ENCODE peak calls at places on chromosome 5, in six cellular contexts. D is A673; I is A549; U is CD4-positive, CD25-positive, alpha-beta regulatory T cell; E is OCI-LY7; F is fibroblast of lung. C is an unnamed sample.

GRCh38 chr5:71912021-71912420 is 192.9 kb downstream of the CARTPT start:
- DNase-seq in I (no peak), U (no peak), E (no peak), D (no peak), F (no peak), C (no peak)

GRCh38 chr5:143135832-143136551 is 267.5 kb downstream of the NR3C1 start:
- DNase-seq in E (no peak), U (no peak), I (no peak), D (no peak), F (peak; percentile 59), C (no peak)

GRCh38 chr5:1819458-1819857 is 18.3 kb downstream of the NDUFS6 start:
- DNase-seq in U (no peak), F (no peak), I (no peak), D (no peak), E (no peak), C (peak; percentile 56)

GRCh38 chr5:64158827-64159226 is 6.8 kb upstream of the RNF180 start:
- DNase-seq in E (no peak), U (no peak), I (no peak), D (no peak), F (peak; percentile 0), C (no peak)

GRCh38 chr5:122954719-122955118 is 81.8 kb downstream of the PPIC start:
- DNase-seq in I (no peak), D (no peak), F (no peak), U (no peak), E (no peak), C (no peak)

GRCh38 chr5:168471785-168472184 is 14.5 kb upstream of the RARS1 start:
- DNase-seq in U (no peak), D (no peak), E (no peak), I (no peak), F (peak; percentile 61), C (no peak)

GRCh38 chr5:149605998-149606721 is 24.9 kb downstream of the ARHGEF37 start:
- DNase-seq in I (peak; percentile 95), F (peak; percentile 89), U (peak; percentile 26), E (peak; percentile 81), D (no peak), C (peak; percentile 97)

GRCh38 chr5:10759111-10759510 is 1.9 kb downstream of the DAP start:
- DNase-seq in F (no peak), D (no peak), I (no peak), E (no peak), U (no peak), C (no peak)

GRCh38 chr5:77863181-77863580 is 87.0 kb upstream of the TBCA start:
- DNase-seq in E (no peak), F (no peak), I (no peak), U (no peak), D (no peak), C (no peak)

GRCh38 chr5:175854231-175855040 is 16.9 kb upstream of the CPLX2 start:
- DNase-seq in E (no peak), U (no peak), F (no peak), D (no peak), I (peak; percentile 88), C (no peak)

GRCh38 chr5:98414938-98415337 is 358.5 kb upstream of the RGMB start:
- DNase-seq in F (peak; percentile 98), U (no peak), E (no peak), I (no peak), D (no peak), C (no peak)

GRCh38 chr5:88952344-88952743 is 69.4 kb upstream of the MEF2C start:
- DNase-seq in I (no peak), U (no peak), F (peak; percentile 21), D (peak; percentile 4), E (peak; percentile 4), C (peak; percentile 72)

GRCh38 chr5:180718810-180719453 is 20.9 kb downstream of the OR2Y1 start:
- DNase-seq in F (peak; percentile 20), U (peak; percentile 82), I (peak; percentile 28), D (peak; percentile 46), E (peak; percentile 44), C (peak; percentile 66)

GRCh38 chr5:157918811-157919742 is 60.1 kb upstream of the CLINT1 start:
- DNase-seq in U (peak; percentile 79), D (peak; percentile 15), I (no peak), F (peak; percentile 14), E (peak; percentile 62), C (no peak)
- H3K4me1 ChIP-seq in U (peaks cover 24% of the 10 kb centered on the region), D (peaks cover 41% of the 10 kb centered on the region), I (peaks cover 8% of the 10 kb centered on the region), F (no peaks in the 10 kb centered on the region), E (peaks cover 61% of the 10 kb centered on the region), C (no peaks in the 10 kb centered on the region)

GRCh38 chr5:14440598-14441401 is 140.8 kb upstream of the OTULINL start:
- DNase-seq in I (no peak), D (peak; percentile 86), E (no peak), U (no peak), F (peak; percentile 96), C (no peak)

GRCh38 chr5:14444988-14445387 is 136.6 kb upstream of the OTULINL start:
- DNase-seq in I (no peak), F (peak; percentile 59), D (no peak), U (no peak), E (no peak), C (no peak)

GRCh38 chr5:14445581-14446290 is 135.9 kb upstream of the OTULINL start:
- DNase-seq in E (no peak), I (no peak), D (peak; percentile 73), U (no peak), F (peak; percentile 82), C (no peak)

GRCh38 chr5:14443665-14444064 is 137.9 kb upstream of the OTULINL start:
- DNase-seq in E (no peak), U (no peak), D (no peak), F (no peak), I (no peak), C (no peak)

DNA sequence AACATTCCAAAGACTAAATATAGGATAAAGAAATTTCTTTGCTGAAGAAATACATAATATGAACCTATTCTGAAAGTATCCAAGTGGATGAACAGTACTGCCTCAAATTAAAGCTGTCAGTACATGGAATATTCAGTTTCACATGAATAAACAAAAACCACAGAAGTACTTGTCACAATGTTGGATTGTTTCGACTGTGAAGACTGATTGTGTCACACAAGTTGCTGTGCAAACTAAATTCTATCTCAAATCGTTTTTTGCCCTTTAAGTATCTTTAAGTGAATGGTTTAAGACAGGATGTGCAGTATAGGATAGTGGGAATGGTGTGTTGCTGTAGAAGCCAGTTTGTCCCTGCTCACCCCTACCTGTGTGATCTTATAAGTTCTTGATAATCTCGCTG is 137.4 kb upstream of the OTULINL start:
- DNase-seq in D (no peak), E (no peak), U (no peak), I (no peak), F (no peak), C (no peak)
- H3K4me1 ChIP-seq in D (peaks cover 85% of the 10 kb centered on the region), E (no peaks in the 10 kb centered on the region), U (no peaks in the 10 kb centered on the region), I (peaks cover 11% of the 10 kb centered on the region), F (peaks cover 24% of the 10 kb centered on the region), C (no peaks in the 10 kb centered on the region)

DNA sequence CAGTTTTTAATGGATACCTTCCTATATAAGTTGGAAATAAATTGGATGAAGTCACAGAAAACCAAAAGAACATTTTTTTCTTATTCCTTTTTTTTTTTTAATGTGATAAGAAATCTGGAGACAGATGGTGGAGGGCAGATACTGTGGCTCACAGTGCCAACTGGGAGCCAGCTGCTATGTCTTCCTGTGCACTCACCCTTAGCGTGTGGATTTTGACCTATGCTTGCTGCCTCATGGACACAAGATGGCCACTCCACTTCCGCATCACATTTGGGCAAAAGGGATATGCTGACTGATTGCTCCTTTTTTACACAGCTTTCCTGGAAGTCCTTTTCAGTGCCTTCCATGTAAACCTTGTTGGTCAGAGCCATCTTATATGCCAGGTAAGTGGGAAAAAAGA is 342.7 kb downstream of the MAN2A1 start:
- DNase-seq in U (no peak), F (no peak), I (no peak), D (no peak), E (no peak), C (no peak)
- H3K4me1 ChIP-seq in U (no peaks in the 10 kb centered on the region), F (no peaks in the 10 kb centered on the region), I (no peaks in the 10 kb centered on the region), D (peaks cover 7% of the 10 kb centered on the region), E (no peaks in the 10 kb centered on the region), C (no peaks in the 10 kb centered on the region)

DNA sequence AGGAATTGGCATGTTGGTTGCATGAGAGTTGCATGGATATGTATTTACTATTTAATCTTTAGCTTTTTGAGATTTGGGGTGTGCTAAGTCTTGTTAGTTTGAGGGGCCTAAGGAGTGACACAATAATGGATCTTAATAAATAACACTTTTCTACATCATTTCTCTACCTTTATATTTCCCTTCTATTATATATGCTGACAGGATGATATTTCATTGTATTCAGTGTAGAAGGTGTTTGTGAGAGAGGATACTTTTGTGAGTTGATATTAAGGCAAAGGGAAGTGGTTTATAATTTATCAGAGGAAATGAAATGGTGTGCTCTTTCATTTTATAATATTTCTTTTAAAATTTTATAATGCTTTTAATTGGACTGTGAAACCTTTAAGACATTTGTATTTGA is 55.0 kb downstream of the PIK3R1 start:
- DNase-seq in I (no peak), E (no peak), F (no peak), D (no peak), U (no peak), C (no peak)
- H3K4me1 ChIP-seq in I (peaks cover 10% of the 10 kb centered on the region), E (no peaks in the 10 kb centered on the region), F (peaks cover 24% of the 10 kb centered on the region), D (peaks cover 83% of the 10 kb centered on the region), U (peaks cover 98% of the 10 kb centered on the region), C (peaks cover 40% of the 10 kb centered on the region)

DNA sequence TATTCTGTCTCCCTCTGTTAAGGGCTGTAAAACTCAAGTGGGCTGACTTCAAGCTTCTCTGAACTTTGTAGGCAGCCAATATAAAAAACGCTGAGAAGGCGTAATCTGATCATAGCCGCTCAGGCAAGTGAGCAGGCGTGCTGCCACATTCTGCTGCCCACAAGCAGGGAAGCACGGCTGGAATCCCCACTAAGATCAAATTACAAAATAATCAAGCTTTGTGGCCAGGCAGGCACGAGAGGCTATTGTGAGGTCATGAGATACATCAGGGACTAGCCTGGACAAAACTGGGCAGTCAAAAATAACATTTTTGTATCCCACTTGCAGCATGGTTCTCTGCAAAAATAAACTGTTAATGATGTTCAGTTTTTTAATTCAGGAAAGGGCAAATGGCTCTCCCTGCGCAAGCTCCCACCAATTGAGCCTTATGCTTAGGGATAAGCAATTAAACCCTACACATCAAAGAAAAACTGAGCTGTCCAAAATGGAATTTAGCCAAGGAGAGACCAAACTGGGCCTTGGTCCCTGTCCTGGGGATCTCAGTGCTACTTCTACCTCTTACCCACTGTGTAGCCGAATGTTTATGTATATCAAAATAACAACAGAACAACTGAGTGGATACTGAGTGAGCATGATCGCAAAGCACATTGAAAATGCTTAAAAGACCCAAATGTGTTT is 63.9 kb downstream of the POU5F2 start:
- DNase-seq in U (no peak), E (no peak), F (peak; percentile 96), D (peak; percentile 84), I (no peak), C (no peak)
- H3K4me1 ChIP-seq in U (no peaks in the 10 kb centered on the region), E (no peaks in the 10 kb centered on the region), F (peaks cover 17% of the 10 kb centered on the region), D (peaks cover 25% of the 10 kb centered on the region), I (no peaks in the 10 kb centered on the region), C (no peaks in the 10 kb centered on the region)

DNA sequence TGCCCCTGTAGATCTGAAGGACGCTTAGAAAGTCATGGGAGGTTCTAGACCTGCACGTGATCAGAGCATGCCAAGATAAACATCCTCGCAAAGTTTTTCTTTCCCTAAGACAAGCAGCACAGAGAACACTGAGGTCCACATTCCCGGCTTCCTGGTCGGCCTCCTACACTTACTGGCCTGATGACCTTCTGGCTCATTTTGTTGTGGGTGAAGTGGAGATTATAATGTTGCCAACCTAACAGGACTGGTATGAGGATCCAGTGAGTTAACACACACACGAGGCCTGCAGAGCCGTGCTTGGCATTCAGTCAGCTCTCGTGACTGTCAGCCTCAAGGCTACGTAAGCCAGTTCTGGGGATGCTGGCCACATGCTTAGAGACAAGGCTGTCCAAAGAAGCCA is 186.0 kb downstream of the TENT4A start:
- DNase-seq in I (no peak), E (no peak), F (no peak), D (no peak), U (no peak), C (no peak)
- H3K4me1 ChIP-seq in I (peaks cover 3% of the 10 kb centered on the region), E (no peaks in the 10 kb centered on the region), F (no peaks in the 10 kb centered on the region), D (no peaks in the 10 kb centered on the region), U (no peaks in the 10 kb centered on the region), C (no peaks in the 10 kb centered on the region)